ENCODE peak calls at places on chromosomes 5 and 9, in ten cellular contexts. One of them, this sample, is unnamed.

GRCh38 chr5:150257424-150257823 is 32.1 kb downstream of the CAMK2A start:
- DNase-seq in adipocyte: no peak
- DNase-seq in NCI-H1930: no peak
- DNase-seq in aorta: no peak
- DNase-seq in AG09319: no peak
- DNase-seq in sigmoid colon: no peak
- DNase-seq in NAMALWA: no peak
- DNase-seq in nephron progenitor cell: no peak
- DNase-seq in AG10803: no peak
- DNase-seq in SK-N-DZ: no peak
- DNase-seq in this sample: no peak

GRCh38 chr9:757246-757881 is 84.1 kb upstream of the DMRT1 start:
- DNase-seq in aorta: no peak
- DNase-seq in NCI-H1930: peak
- DNase-seq in NAMALWA: peak
- DNase-seq in AG09319: no peak
- DNase-seq in SK-N-DZ: peak
- DNase-seq in adipocyte: peak
- DNase-seq in nephron progenitor cell: peak
- DNase-seq in AG10803: peak
- DNase-seq in sigmoid colon: no peak
- DNase-seq in this sample: no peak

GRCh38 chr9:23825143-23825531 is 903 bp downstream of the ELAVL2 start:
- DNase-seq in adipocyte: no peak
- DNase-seq in AG10803: no peak
- DNase-seq in sigmoid colon: no peak
- DNase-seq in NAMALWA: no peak
- DNase-seq in AG09319: no peak
- DNase-seq in nephron progenitor cell: no peak
- DNase-seq in SK-N-DZ: peak
- DNase-seq in NCI-H1930: no peak
- DNase-seq in aorta: no peak
- DNase-seq in this sample: peak

GRCh38 chr9:98888794-98889495 is 54.8 kb upstream of the COL15A1 start:
- DNase-seq in adipocyte: peak
- DNase-seq in sigmoid colon: no peak
- DNase-seq in AG10803: peak
- DNase-seq in SK-N-DZ: no peak
- DNase-seq in NCI-H1930: no peak
- DNase-seq in AG09319: peak
- DNase-seq in aorta: no peak
- DNase-seq in nephron progenitor cell: no peak
- DNase-seq in NAMALWA: no peak
- DNase-seq in this sample: no peak

GRCh38 chr9:96109718-96110351 is 192.1 kb downstream of the HSD17B3 start:
- DNase-seq in AG10803: peak
- DNase-seq in NCI-H1930: no peak
- DNase-seq in sigmoid colon: peak
- DNase-seq in AG09319: no peak
- DNase-seq in adipocyte: peak
- DNase-seq in aorta: no peak
- DNase-seq in NAMALWA: no peak
- DNase-seq in nephron progenitor cell: no peak
- DNase-seq in SK-N-DZ: no peak
- DNase-seq in this sample: no peak

GRCh38 chr9:135339378-135339973 is 140.1 kb upstream of the PPP1R26 start:
- DNase-seq in adipocyte: no peak
- DNase-seq in AG10803: no peak
- DNase-seq in aorta: peak
- DNase-seq in nephron progenitor cell: no peak
- DNase-seq in SK-N-DZ: no peak
- DNase-seq in sigmoid colon: peak
- DNase-seq in AG09319: no peak
- DNase-seq in NAMALWA: no peak
- DNase-seq in NCI-H1930: no peak
- DNase-seq in this sample: peak

GRCh38 chr9:82088591-82088990 is 100.0 kb downstream of the SPATA31D1 start:
- DNase-seq in AG09319: no peak
- DNase-seq in aorta: no peak
- DNase-seq in NAMALWA: no peak
- DNase-seq in SK-N-DZ: no peak
- DNase-seq in nephron progenitor cell: no peak
- DNase-seq in adipocyte: no peak
- DNase-seq in sigmoid colon: no peak
- DNase-seq in AG10803: no peak
- DNase-seq in NCI-H1930: no peak
- DNase-seq in this sample: no peak

GRCh38 chr9:137672907-137673791 is 54.3 kb downstream of the EHMT1 start:
- DNase-seq in AG09319: peak
- DNase-seq in SK-N-DZ: peak
- DNase-seq in adipocyte: peak
- DNase-seq in nephron progenitor cell: no peak
- DNase-seq in NAMALWA: peak
- DNase-seq in AG10803: peak
- DNase-seq in aorta: peak
- DNase-seq in NCI-H1930: peak
- DNase-seq in sigmoid colon: peak
- DNase-seq in this sample: peak

GRCh38 chr9:112041536-112042243 is 133.4 kb downstream of the SUSD1 start:
- DNase-seq in NCI-H1930: no peak
- DNase-seq in nephron progenitor cell: no peak
- DNase-seq in NAMALWA: no peak
- DNase-seq in aorta: no peak
- DNase-seq in SK-N-DZ: no peak
- DNase-seq in sigmoid colon: peak
- DNase-seq in AG09319: peak
- DNase-seq in AG10803: peak
- DNase-seq in adipocyte: peak
- DNase-seq in this sample: no peak

GRCh38 chr5:170420809-170421412 is 31.7 kb upstream of the KCNMB1 start:
- DNase-seq in sigmoid colon: peak
- DNase-seq in aorta: no peak
- DNase-seq in NCI-H1930: peak
- DNase-seq in AG09319: peak
- DNase-seq in NAMALWA: peak
- DNase-seq in adipocyte: peak
- DNase-seq in AG10803: peak
- DNase-seq in nephron progenitor cell: peak
- DNase-seq in SK-N-DZ: peak
- DNase-seq in this sample: peak

This sample was measured in BE2C.